ENCODE peak calls at places on chromosomes 11 and 22, in nine cellular contexts. One of them, this sample, is unnamed.

GRCh38 chr11:14317659-14318325 is 41.2 kb downstream of the RRAS2 start:
- DNase-seq in testis: no peak
- DNase-seq in stomach: no peak
- DNase-seq in right atrium auricular region: no peak
- DNase-seq in aorta: no peak
- DNase-seq in kidney: no peak
- DNase-seq in kidney epithelial cell: no peak
- DNase-seq in choroid plexus epithelial cell: no peak
- DNase-seq in neural progenitor cell: no peak
- DNase-seq in this sample: no peak

GRCh38 chr22:32396746-32397145 is 15.3 kb downstream of the RTCB start:
- DNase-seq in kidney epithelial cell: no peak
- DNase-seq in kidney: no peak
- DNase-seq in choroid plexus epithelial cell: peak; percentile 40
- DNase-seq in aorta: no peak
- DNase-seq in right atrium auricular region: no peak
- DNase-seq in stomach: no peak
- DNase-seq in neural progenitor cell: no peak
- DNase-seq in testis: no peak
- DNase-seq in this sample: no peak

GRCh38 chr11:13328276-13328675 is 50.7 kb downstream of the BMAL1 start:
- DNase-seq in kidney epithelial cell: no peak
- DNase-seq in aorta: no peak
- DNase-seq in choroid plexus epithelial cell: no peak
- DNase-seq in neural progenitor cell: no peak
- DNase-seq in right atrium auricular region: no peak
- DNase-seq in stomach: no peak
- DNase-seq in testis: no peak
- DNase-seq in kidney: no peak
- DNase-seq in this sample: no peak

GRCh38 chr11:1466784-1467183 is 19.8 kb downstream of the MOB2 start:
- DNase-seq in choroid plexus epithelial cell: no peak
- DNase-seq in right atrium auricular region: no peak
- DNase-seq in kidney epithelial cell: no peak
- DNase-seq in testis: no peak
- DNase-seq in aorta: no peak
- DNase-seq in neural progenitor cell: no peak
- DNase-seq in stomach: no peak
- DNase-seq in kidney: no peak
- DNase-seq in this sample: no peak

GRCh38 chr11:3202759-3203158 is 15.9 kb downstream of the MRGPRG start:
- DNase-seq in right atrium auricular region: no peak
- DNase-seq in choroid plexus epithelial cell: no peak
- DNase-seq in kidney epithelial cell: no peak
- DNase-seq in testis: no peak
- DNase-seq in aorta: peak; percentile 26
- DNase-seq in stomach: no peak
- DNase-seq in kidney: peak; percentile 64
- DNase-seq in neural progenitor cell: no peak
- DNase-seq in this sample: peak; percentile 47

GRCh38 chr11:71363721-71364120 is 84.5 kb downstream of the DHCR7 start:
- DNase-seq in testis: no peak
- DNase-seq in stomach: no peak
- DNase-seq in neural progenitor cell: no peak
- DNase-seq in kidney: no peak
- DNase-seq in choroid plexus epithelial cell: no peak
- DNase-seq in right atrium auricular region: no peak
- DNase-seq in aorta: no peak
- DNase-seq in kidney epithelial cell: no peak
- DNase-seq in this sample: no peak

GRCh38 chr11:66278396-66279091 is 569 bp downstream of the CNIH2 start:
- DNase-seq in choroid plexus epithelial cell: peak; percentile 42
- DNase-seq in right atrium auricular region: no peak
- DNase-seq in testis: no peak
- DNase-seq in stomach: no peak
- DNase-seq in kidney: no peak
- DNase-seq in neural progenitor cell: peak; percentile 69
- DNase-seq in kidney epithelial cell: no peak
- DNase-seq in aorta: no peak
- DNase-seq in this sample: no peak

GRCh38 chr11:30244255-30244654 is 13.4 kb downstream of the FSHB start:
- DNase-seq in choroid plexus epithelial cell: peak; percentile 37
- DNase-seq in kidney epithelial cell: peak; percentile 41
- DNase-seq in kidney: no peak
- DNase-seq in neural progenitor cell: no peak
- DNase-seq in testis: no peak
- DNase-seq in aorta: no peak
- DNase-seq in stomach: no peak
- DNase-seq in right atrium auricular region: no peak
- DNase-seq in this sample: no peak

GRCh38 chr11:128434411-128434810 is 152.9 kb downstream of the ETS1 start:
- DNase-seq in kidney: no peak
- DNase-seq in stomach: no peak
- DNase-seq in aorta: no peak
- DNase-seq in right atrium auricular region: no peak
- DNase-seq in neural progenitor cell: no peak
- DNase-seq in choroid plexus epithelial cell: no peak
- DNase-seq in testis: no peak
- DNase-seq in kidney epithelial cell: no peak
- DNase-seq in this sample: no peak

GRCh38 chr11:128437137-128437536 is 150.2 kb downstream of the ETS1 start:
- DNase-seq in kidney epithelial cell: peak; percentile 92
- DNase-seq in right atrium auricular region: no peak
- DNase-seq in stomach: no peak
- DNase-seq in neural progenitor cell: no peak
- DNase-seq in kidney: no peak
- DNase-seq in testis: peak; percentile 41
- DNase-seq in aorta: no peak
- DNase-seq in choroid plexus epithelial cell: peak; percentile 73
- DNase-seq in this sample: no peak

GRCh38 chr11:128428876-128429416 is 158.4 kb downstream of the ETS1 start:
- DNase-seq in choroid plexus epithelial cell: no peak
- DNase-seq in testis: no peak
- DNase-seq in kidney epithelial cell: no peak
- DNase-seq in kidney: no peak
- DNase-seq in aorta: no peak
- DNase-seq in stomach: no peak
- DNase-seq in right atrium auricular region: no peak
- DNase-seq in neural progenitor cell: peak; percentile 18
- DNase-seq in this sample: no peak

GRCh38 chr11:128431931-128432330 is 155.4 kb downstream of the ETS1 start:
- DNase-seq in aorta: no peak
- DNase-seq in right atrium auricular region: no peak
- DNase-seq in choroid plexus epithelial cell: no peak
- DNase-seq in neural progenitor cell: no peak
- DNase-seq in kidney: no peak
- DNase-seq in testis: no peak
- DNase-seq in stomach: no peak
- DNase-seq in kidney epithelial cell: no peak
- DNase-seq in this sample: no peak

GRCh38 chr11:128432926-128433325 is 154.4 kb downstream of the ETS1 start:
- DNase-seq in kidney: no peak
- DNase-seq in neural progenitor cell: no peak
- DNase-seq in testis: no peak
- DNase-seq in right atrium auricular region: no peak
- DNase-seq in stomach: no peak
- DNase-seq in choroid plexus epithelial cell: no peak
- DNase-seq in kidney epithelial cell: no peak
- DNase-seq in aorta: no peak
- DNase-seq in this sample: no peak
- H3K4me3 ChIP-seq in kidney: no peak overlapping the region
- H3K4me3 ChIP-seq in neural progenitor cell: no peak overlapping the region
- H3K4me3 ChIP-seq in testis: no peak overlapping the region
- H3K4me3 ChIP-seq in right atrium auricular region: no peak overlapping the region
- H3K4me3 ChIP-seq in stomach: no peak overlapping the region
- H3K4me3 ChIP-seq in choroid plexus epithelial cell: no peak overlapping the region
- H3K4me3 ChIP-seq in kidney epithelial cell: no peak overlapping the region
- H3K4me3 ChIP-seq in aorta: no peak overlapping the region
- H3K4me3 ChIP-seq in this sample: no peak overlapping the region

GRCh38 chr22:46251816-46252380 is 1.8 kb upstream of the CDPF1 start:
- DNase-seq in kidney epithelial cell: no peak
- DNase-seq in aorta: no peak
- DNase-seq in neural progenitor cell: no peak
- DNase-seq in choroid plexus epithelial cell: no peak
- DNase-seq in right atrium auricular region: no peak
- DNase-seq in testis: no peak
- DNase-seq in kidney: no peak
- DNase-seq in stomach: no peak
- DNase-seq in this sample: no peak
- H3K4me3 ChIP-seq in kidney epithelial cell: no peak overlapping the region
- H3K4me3 ChIP-seq in aorta: no peak overlapping the region
- H3K4me3 ChIP-seq in neural progenitor cell: no peak overlapping the region
- H3K4me3 ChIP-seq in choroid plexus epithelial cell: no peak overlapping the region
- H3K4me3 ChIP-seq in right atrium auricular region: no peak overlapping the region
- H3K4me3 ChIP-seq in testis: no peak overlapping the region
- H3K4me3 ChIP-seq in kidney: no peak overlapping the region
- H3K4me3 ChIP-seq in stomach: no peak overlapping the region
- H3K4me3 ChIP-seq in this sample: peak overlapping the region; percentile 78

GRCh38 chr11:83068573-83068972 is 3.1 kb downstream of the RAB30 start:
- DNase-seq in choroid plexus epithelial cell: no peak
- DNase-seq in neural progenitor cell: no peak
- DNase-seq in stomach: no peak
- DNase-seq in right atrium auricular region: no peak
- DNase-seq in kidney epithelial cell: no peak
- DNase-seq in kidney: no peak
- DNase-seq in testis: no peak
- DNase-seq in aorta: no peak
- DNase-seq in this sample: no peak

GRCh38 chr11:83064011-83064410 is 7.7 kb downstream of the RAB30 start:
- DNase-seq in kidney epithelial cell: no peak
- DNase-seq in neural progenitor cell: no peak
- DNase-seq in kidney: no peak
- DNase-seq in testis: no peak
- DNase-seq in aorta: no peak
- DNase-seq in stomach: no peak
- DNase-seq in right atrium auricular region: no peak
- DNase-seq in choroid plexus epithelial cell: no peak
- DNase-seq in this sample: no peak

GRCh38 chr11:83061883-83062282 is 9.8 kb downstream of the RAB30 start:
- DNase-seq in kidney epithelial cell: no peak
- DNase-seq in aorta: no peak
- DNase-seq in stomach: no peak
- DNase-seq in neural progenitor cell: no peak
- DNase-seq in right atrium auricular region: no peak
- DNase-seq in kidney: no peak
- DNase-seq in choroid plexus epithelial cell: no peak
- DNase-seq in testis: no peak
- DNase-seq in this sample: no peak

GRCh38 chr11:83060965-83061364 is 10.7 kb downstream of the RAB30 start:
- DNase-seq in right atrium auricular region: no peak
- DNase-seq in kidney epithelial cell: no peak
- DNase-seq in aorta: no peak
- DNase-seq in stomach: no peak
- DNase-seq in testis: no peak
- DNase-seq in kidney: no peak
- DNase-seq in choroid plexus epithelial cell: no peak
- DNase-seq in neural progenitor cell: no peak
- DNase-seq in this sample: no peak

DNA sequence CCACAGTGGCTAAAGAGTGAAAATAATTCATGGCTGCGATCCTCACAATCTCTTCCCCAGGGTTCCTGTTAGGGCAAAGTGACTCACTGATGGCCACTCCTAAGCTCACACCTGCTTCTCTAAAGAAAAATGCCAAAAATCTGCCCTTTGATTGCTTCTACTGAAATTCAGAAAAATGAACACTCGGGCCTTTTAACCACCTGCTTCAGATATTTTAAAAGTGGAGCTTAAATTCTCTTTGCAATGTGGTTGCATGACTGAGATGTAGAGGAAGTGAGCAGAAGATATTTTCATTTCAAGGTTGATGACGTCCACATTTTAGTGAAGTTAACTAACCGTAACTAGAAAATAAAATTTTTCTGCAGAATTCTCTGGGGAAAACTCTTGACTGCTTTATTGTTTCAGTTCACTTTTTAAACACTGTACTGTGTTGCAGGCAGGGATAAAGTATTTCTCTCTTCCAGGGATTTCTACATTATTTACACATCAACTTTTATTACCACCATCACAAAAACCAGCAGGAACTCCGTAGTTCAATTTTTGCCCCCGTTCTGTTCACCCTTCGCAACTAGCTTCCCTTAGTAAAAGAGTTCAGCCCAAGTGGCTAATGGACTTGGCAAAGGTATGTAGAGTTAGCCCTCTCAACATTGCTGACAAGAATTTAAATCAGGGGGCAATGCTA is 8.5 kb downstream of the RAB30 start:
- DNase-seq in stomach: no peak
- DNase-seq in neural progenitor cell: no peak
- DNase-seq in testis: no peak
- DNase-seq in aorta: no peak
- DNase-seq in kidney epithelial cell: no peak
- DNase-seq in right atrium auricular region: no peak
- DNase-seq in kidney: no peak
- DNase-seq in choroid plexus epithelial cell: peak; percentile 62
- DNase-seq in this sample: no peak
- H3K4me3 ChIP-seq in stomach: peak overlapping the region; percentile 0
- H3K4me3 ChIP-seq in neural progenitor cell: no peak overlapping the region
- H3K4me3 ChIP-seq in testis: no peak overlapping the region
- H3K4me3 ChIP-seq in aorta: no peak overlapping the region
- H3K4me3 ChIP-seq in kidney epithelial cell: no peak overlapping the region
- H3K4me3 ChIP-seq in right atrium auricular region: no peak overlapping the region
- H3K4me3 ChIP-seq in kidney: peak overlapping the region; percentile 36
- H3K4me3 ChIP-seq in choroid plexus epithelial cell: no peak overlapping the region
- H3K4me3 ChIP-seq in this sample: no peak overlapping the region

GRCh38 chr22:23773247-23774113 is 831 bp downstream of the MMP11 start:
- DNase-seq in choroid plexus epithelial cell: no peak
- DNase-seq in aorta: no peak
- DNase-seq in right atrium auricular region: no peak
- DNase-seq in kidney epithelial cell: no peak
- DNase-seq in neural progenitor cell: no peak
- DNase-seq in stomach: no peak
- DNase-seq in testis: no peak
- DNase-seq in kidney: no peak
- DNase-seq in this sample: peak; percentile 69

GRCh38 chr22:23769321-23769965 is 1.7 kb upstream of the CHCHD10 start:
- DNase-seq in testis: no peak
- DNase-seq in neural progenitor cell: no peak
- DNase-seq in aorta: no peak
- DNase-seq in kidney: no peak
- DNase-seq in kidney epithelial cell: no peak
- DNase-seq in choroid plexus epithelial cell: no peak
- DNase-seq in stomach: no peak
- DNase-seq in right atrium auricular region: no peak
- DNase-seq in this sample: no peak

GRCh38 chr22:23774922-23775436 is 2.3 kb downstream of the MMP11 start:
- DNase-seq in neural progenitor cell: peak; percentile 60
- DNase-seq in choroid plexus epithelial cell: peak; percentile 81
- DNase-seq in stomach: no peak
- DNase-seq in aorta: no peak
- DNase-seq in kidney: no peak
- DNase-seq in testis: no peak
- DNase-seq in right atrium auricular region: no peak
- DNase-seq in kidney epithelial cell: no peak
- DNase-seq in this sample: peak; percentile 74

GRCh38 chr22:23774114-23774921 is 1.7 kb downstream of the MMP11 start:
- DNase-seq in kidney epithelial cell: no peak
- DNase-seq in kidney: no peak
- DNase-seq in aorta: no peak
- DNase-seq in right atrium auricular region: no peak
- DNase-seq in stomach: no peak
- DNase-seq in neural progenitor cell: no peak
- DNase-seq in testis: no peak
- DNase-seq in choroid plexus epithelial cell: no peak
- DNase-seq in this sample: no peak

DNA sequence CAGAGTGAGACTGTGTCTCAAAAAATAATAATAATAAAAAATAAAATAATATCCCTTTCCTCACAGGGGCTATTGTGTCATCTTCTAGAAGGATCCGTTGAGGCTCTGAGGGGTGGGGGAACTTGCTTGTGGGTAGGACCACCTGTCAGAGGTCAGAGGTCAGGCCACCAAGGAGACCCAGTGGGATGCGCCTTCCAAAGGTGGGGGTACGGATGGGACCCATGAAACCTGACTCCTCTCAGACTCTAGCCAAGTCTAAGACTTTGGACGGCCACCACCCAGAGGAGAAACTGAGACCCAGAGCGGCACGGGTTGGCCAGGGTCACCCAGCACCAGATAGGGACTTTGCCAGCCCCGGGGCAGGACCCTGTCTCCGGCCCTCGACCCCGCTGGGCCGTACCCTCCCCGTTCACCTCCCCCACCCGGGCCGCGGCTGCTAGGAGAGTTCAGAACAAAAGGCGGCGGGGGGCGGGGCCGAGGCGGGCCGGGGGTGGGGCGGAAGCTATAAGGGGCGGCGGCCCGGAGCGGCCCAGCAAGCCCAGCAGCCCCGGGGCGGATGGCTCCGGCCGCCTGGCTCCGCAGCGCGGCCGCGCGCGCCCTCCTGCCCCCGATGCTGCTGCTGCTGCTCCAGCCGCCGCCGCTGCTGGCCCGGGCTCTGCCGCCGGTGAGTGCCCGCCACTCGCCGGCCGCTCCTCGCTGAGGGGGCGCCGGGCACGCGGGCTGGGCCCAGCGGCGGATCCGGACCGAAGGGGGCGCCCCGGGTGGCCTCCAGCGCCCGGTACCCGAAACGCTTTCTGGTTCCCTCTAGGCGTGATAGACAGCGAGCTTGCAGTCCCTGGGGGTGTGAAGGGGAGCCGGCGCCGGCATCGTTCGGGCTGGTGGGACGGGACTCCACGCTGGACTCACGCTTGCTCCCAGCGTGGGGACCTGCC is at the start of gene MMP11:
- DNase-seq in right atrium auricular region: no peak
- DNase-seq in testis: peak; percentile 56
- DNase-seq in kidney epithelial cell: no peak
- DNase-seq in choroid plexus epithelial cell: no peak
- DNase-seq in stomach: peak; percentile 67
- DNase-seq in neural progenitor cell: peak; percentile 88
- DNase-seq in aorta: no peak
- DNase-seq in kidney: peak; percentile 91
- DNase-seq in this sample: peak; percentile 91
- H3K4me3 ChIP-seq in right atrium auricular region: peak within 1 kb of the TSS; percentile 41
- H3K4me3 ChIP-seq in testis: peak within 1 kb of the TSS; percentile 32
- H3K4me3 ChIP-seq in kidney epithelial cell: peak within 1 kb of the TSS; percentile 42
- H3K4me3 ChIP-seq in choroid plexus epithelial cell: peak within 1 kb of the TSS; percentile 51
- H3K4me3 ChIP-seq in stomach: peak within 1 kb of the TSS; percentile 57
- H3K4me3 ChIP-seq in neural progenitor cell: peak within 1 kb of the TSS; percentile 69
- H3K4me3 ChIP-seq in aorta: peak within 1 kb of the TSS; percentile 30
- H3K4me3 ChIP-seq in kidney: peak within 1 kb of the TSS; percentile 44
- H3K4me3 ChIP-seq in this sample: peak within 1 kb of the TSS; percentile 78